ENCODE peak calls at places on chromosomes 4 and X, in nine cellular contexts. D is heart right ventricle; R is fibroblast of lung; S is CD4-positive, CD25-positive, alpha-beta regulatory T cell; A is Panc1; M is adipocyte; O is MM.1S; C is NT2/D1; I is breast epithelium. Q is an unnamed sample.

GRCh38 chr4:81635747-81636146 is 164.0 kb upstream of the RASGEF1B start:
- DNase-seq in D (peak; percentile 11), S (no peak), O (peak; percentile 82), M (no peak), A (no peak), C (no peak), R (no peak), I (no peak), Q (peak; percentile 17)

GRCh38 chr4:26206339-26206738 is 114.5 kb upstream of the RBPJ start:
- DNase-seq in M (peak; percentile 66), A (no peak), O (no peak), R (peak; percentile 99), C (no peak), I (no peak), S (no peak), D (peak; percentile 54), Q (no peak)

GRCh38 chrX:20623448-20623847 is 356.7 kb upstream of the RPS6KA3 start:
- DNase-seq in O (no peak), C (no peak), I (no peak), A (no peak), R (peak; percentile 0), M (no peak), S (no peak), D (no peak), Q (no peak)

GRCh38 chr4:3452376-3452775 is 10.6 kb downstream of the HGFAC start:
- DNase-seq in O (no peak), I (no peak), M (no peak), S (no peak), D (no peak), R (no peak), C (peak; percentile 27), A (no peak), Q (no peak)

GRCh38 chr4:48409203-48409602 is 67.9 kb downstream of the SLAIN2 start:
- DNase-seq in I (no peak), D (no peak), R (no peak), A (no peak), C (no peak), S (no peak), M (no peak), O (no peak), Q (no peak)

GRCh38 chr4:146957252-146957651 is 11.6 kb upstream of the TTC29 start:
- DNase-seq in R (no peak), S (no peak), A (no peak), O (no peak), C (no peak), I (no peak), D (no peak), M (peak; percentile 57), Q (no peak)

GRCh38 chr4:147863111-147863747 is 131.3 kb downstream of the ARHGAP10 start:
- DNase-seq in R (peak; percentile 60), M (no peak), D (no peak), I (no peak), A (no peak), O (peak; percentile 15), S (no peak), C (no peak), Q (no peak)

GRCh38 chr4:19711871-19712270 is 539.8 kb upstream of the SLIT2 start:
- DNase-seq in O (no peak), D (no peak), A (peak; percentile 5), I (no peak), R (peak; percentile 75), C (no peak), M (peak; percentile 48), S (no peak), Q (no peak)

GRCh38 chrX:37989304-37989703 is 17.0 kb upstream of the SYTL5 start:
- DNase-seq in D (no peak), I (no peak), M (no peak), A (no peak), R (no peak), S (no peak), C (no peak), O (no peak), Q (no peak)

DNA sequence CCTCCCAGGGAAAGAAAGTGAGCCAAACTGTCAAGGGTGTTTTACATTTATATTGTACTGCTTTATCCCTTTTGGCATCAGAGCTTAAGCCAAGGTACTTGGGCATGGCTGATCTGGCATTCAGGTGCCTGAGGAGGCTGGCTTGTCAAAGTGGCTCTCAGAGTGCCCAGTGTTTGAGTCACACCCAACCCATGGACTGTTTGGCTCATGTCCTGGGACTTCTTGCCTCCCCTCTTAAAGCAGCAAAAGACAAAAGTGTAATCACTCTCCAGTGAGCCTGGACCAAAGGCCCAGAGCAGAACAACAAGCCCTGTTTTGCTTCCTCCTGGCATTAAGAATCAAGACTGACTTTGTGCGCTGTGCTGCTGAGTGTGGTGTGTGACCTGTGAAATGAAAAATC is 311.7 kb upstream of the TAPT1 start:
- DNase-seq in R (no peak), I (no peak), O (no peak), A (no peak), C (no peak), M (no peak), D (no peak), S (no peak), Q (peak; percentile 95)
- H3K27me3 ChIP-seq in R (no peaks in the 10 kb centered on the region), I (no peaks in the 10 kb centered on the region), O (no peaks in the 10 kb centered on the region), A (no peaks in the 10 kb centered on the region), C (no peaks in the 10 kb centered on the region), M (no peaks in the 10 kb centered on the region), D (no peaks in the 10 kb centered on the region), S (peaks cover 2% of the 10 kb centered on the region), Q (no peaks in the 10 kb centered on the region)

GRCh38 chrX:120308558-120308957 is 2.7 kb downstream of the TMEM255A start:
- DNase-seq in C (peak; percentile 75), D (no peak), A (no peak), I (no peak), R (no peak), M (no peak), O (no peak), S (no peak), Q (peak; percentile 14)
- H3K27me3 ChIP-seq in C (peaks cover 29% of the 10 kb centered on the region), D (peaks cover 70% of the 10 kb centered on the region), A (peaks cover 28% of the 10 kb centered on the region), I (no peaks in the 10 kb centered on the region), R (peaks cover 15% of the 10 kb centered on the region), M (peaks cover 55% of the 10 kb centered on the region), O (no peaks in the 10 kb centered on the region), S (peaks cover 9% of the 10 kb centered on the region), Q (peaks cover 3% of the 10 kb centered on the region)

GRCh38 chrX:153560000-153560399 is 38.9 kb downstream of the CCNQ start:
- DNase-seq in D (no peak), I (no peak), R (peak; percentile 6), A (no peak), O (no peak), M (peak; percentile 43), S (no peak), C (no peak), Q (no peak)

GRCh38 chrX:153560466-153560865 is 38.5 kb downstream of the CCNQ start:
- DNase-seq in I (no peak), S (no peak), R (no peak), C (no peak), O (no peak), M (no peak), A (no peak), D (no peak), Q (no peak)

GRCh38 chrX:153564047-153564606 is 34.8 kb downstream of the CCNQ start:
- DNase-seq in O (no peak), D (peak; percentile 7), A (no peak), M (peak; percentile 5), I (no peak), R (peak; percentile 1), C (no peak), S (no peak), Q (no peak)

GRCh38 chrX:153561337-153561736 is 37.6 kb downstream of the CCNQ start:
- DNase-seq in R (no peak), D (no peak), C (no peak), O (no peak), A (no peak), S (no peak), M (no peak), I (no peak), Q (no peak)

GRCh38 chrX:153562546-153562945 is 36.4 kb downstream of the CCNQ start:
- DNase-seq in S (no peak), A (no peak), M (no peak), C (no peak), O (no peak), R (no peak), I (no peak), D (no peak), Q (no peak)
- H3K27me3 ChIP-seq in S (no peaks in the 10 kb centered on the region), A (no peaks in the 10 kb centered on the region), M (peaks cover 34% of the 10 kb centered on the region), C (no peaks in the 10 kb centered on the region), O (peaks cover 41% of the 10 kb centered on the region), R (no peaks in the 10 kb centered on the region), I (no peaks in the 10 kb centered on the region), D (no peaks in the 10 kb centered on the region), Q (no peaks in the 10 kb centered on the region)

GRCh38 chrX:32597777-32598176 is 613.6 kb downstream of the DMD start:
- DNase-seq in C (no peak), I (no peak), D (no peak), R (no peak), O (no peak), A (no peak), S (no peak), M (no peak), Q (peak; percentile 19)
- H3K27me3 ChIP-seq in C (no peaks in the 10 kb centered on the region), I (no peaks in the 10 kb centered on the region), D (no peaks in the 10 kb centered on the region), R (no peaks in the 10 kb centered on the region), O (no peaks in the 10 kb centered on the region), A (no peaks in the 10 kb centered on the region), S (no peaks in the 10 kb centered on the region), M (no peaks in the 10 kb centered on the region), Q (no peaks in the 10 kb centered on the region)

GRCh38 chrX:71546879-71547278 is 14.0 kb downstream of the OGT start:
- DNase-seq in D (no peak), S (no peak), I (no peak), C (no peak), O (no peak), M (no peak), A (no peak), R (no peak), Q (no peak)
- H3K27me3 ChIP-seq in D (no peaks in the 10 kb centered on the region), S (no peaks in the 10 kb centered on the region), I (no peaks in the 10 kb centered on the region), C (no peaks in the 10 kb centered on the region), O (no peaks in the 10 kb centered on the region), M (peaks cover 5% of the 10 kb centered on the region), A (no peaks in the 10 kb centered on the region), R (no peaks in the 10 kb centered on the region), Q (no peaks in the 10 kb centered on the region)

GRCh38 chr4:24800273-24800880 is 5.0 kb downstream of the SOD3 start:
- DNase-seq in S (no peak), D (peak; percentile 20), R (peak; percentile 53), O (no peak), M (no peak), C (no peak), I (no peak), A (no peak), Q (no peak)

GRCh38 chr4:24798036-24798610 is 2.8 kb downstream of the SOD3 start:
- DNase-seq in A (no peak), C (no peak), R (no peak), I (no peak), M (no peak), S (no peak), D (no peak), O (no peak), Q (no peak)

GRCh38 chr4:24799196-24799543 is 3.8 kb downstream of the SOD3 start:
- DNase-seq in A (no peak), M (no peak), I (no peak), D (no peak), S (no peak), O (no peak), R (no peak), C (no peak), Q (no peak)

GRCh38 chr4:24801136-24801855 is 5.9 kb downstream of the SOD3 start:
- DNase-seq in S (no peak), R (no peak), I (no peak), O (no peak), A (no peak), C (no peak), D (peak; percentile 32), M (no peak), Q (no peak)

GRCh38 chr4:24799544-24800272 is 4.3 kb downstream of the SOD3 start:
- DNase-seq in R (no peak), I (no peak), M (no peak), O (no peak), C (no peak), S (no peak), A (no peak), D (no peak), Q (peak; percentile 17)
- H3K27me3 ChIP-seq in R (peaks cover 2% of the 10 kb centered on the region), I (no peaks in the 10 kb centered on the region), M (no peaks in the 10 kb centered on the region), O (no peaks in the 10 kb centered on the region), C (no peaks in the 10 kb centered on the region), S (peaks cover 5% of the 10 kb centered on the region), A (no peaks in the 10 kb centered on the region), D (peaks cover 13% of the 10 kb centered on the region), Q (no peaks in the 10 kb centered on the region)